ENCODE peak calls at places on chromosome 12, in seven cellular contexts. Y is thoracic aorta; E is aorta; J is cardiac fibroblast; F is activated T-helper 9 cell treated with anti-CD3 and anti-CD28 coated beads, Interleukin-2, amount 50 U/mL, for 16 hours; W is mucosa of gallbladder; S is cardiac muscle cell. B is an unnamed sample.

GRCh38 chr12:28941248-28941647 is 207.8 kb upstream of the FAR2 start:
- DNase-seq in Y (no peak), E (no peak), J (peak), F (no peak), W (no peak), S (no peak), B (no peak)

GRCh38 chr12:107318804-107319535 is 225.6 kb upstream of the CRY1 start:
- DNase-seq in Y (no peak), E (no peak), J (peak), F (no peak), W (no peak), S (peak), B (no peak)

GRCh38 chr12:49983892-49984291 is 11.1 kb downstream of the AQP6 start:
- DNase-seq in Y (no peak), E (peak), J (peak), F (no peak), W (no peak), S (peak), B (no peak)

GRCh38 chr12:68119250-68119649 is 40.3 kb downstream of the IFNG start:
- DNase-seq in Y (no peak), E (no peak), J (no peak), F (no peak), W (no peak), S (no peak), B (no peak)

GRCh38 chr12:802242-802995 is 50.0 kb downstream of the WNK1 start:
- DNase-seq in Y (no peak), E (no peak), J (peak), F (no peak), W (no peak), S (peak), B (no peak)

GRCh38 chr12:32025906-32026305 is 66.7 kb downstream of the RESF1 start:
- DNase-seq in Y (no peak), E (no peak), J (no peak), F (peak), W (no peak), S (no peak), B (no peak)

GRCh38 chr12:3725267-3726115 is 27.4 kb downstream of the CRACR2A start:
- DNase-seq in Y (no peak), E (no peak), J (peak), F (no peak), W (no peak), S (peak), B (no peak)

GRCh38 chr12:132284618-132285310 is 44.6 kb downstream of the GALNT9 start:
- DNase-seq in Y (no peak), E (no peak), J (peak), F (no peak), W (no peak), S (no peak), B (peak)

GRCh38 chr12:57477710-57478681 is 1.7 kb downstream of the ARHGAP9 start:
- DNase-seq in Y (no peak), E (peak), J (peak), F (no peak), W (no peak), S (peak), B (no peak)

GRCh38 chr12:103632554-103633216 is 45.6 kb downstream of the STAB2 start:
- DNase-seq in Y (no peak), E (no peak), J (peak), F (no peak), W (peak), S (peak), B (peak)

GRCh38 chr12:10753066-10753465 is 29.9 kb upstream of the YBX3 start:
- DNase-seq in Y (no peak), E (no peak), J (peak), F (no peak), W (no peak), S (peak), B (no peak)

GRCh38 chr12:50397122-50397650 is 777 bp upstream of the FAM186A start:
- DNase-seq in Y (no peak), E (no peak), J (peak), F (no peak), W (no peak), S (peak), B (no peak)

GRCh38 chr12:122999196-122999946 is 18.9 kb downstream of the ARL6IP4 start:
- DNase-seq in Y (no peak), E (no peak), J (no peak), F (no peak), W (no peak), S (no peak), B (no peak)

GRCh38 chr12:120468846-120469449 is 600 bp downstream of the SRSF9 start:
- DNase-seq in Y (no peak), E (peak), J (peak), F (peak), W (peak), S (no peak), B (peak)

GRCh38 chr12:54935235-54935951 is 49.2 kb downstream of the TESPA1 start:
- DNase-seq in Y (no peak), E (no peak), J (peak), F (no peak), W (no peak), S (peak), B (no peak)

GRCh38 chr12:132617822-132618682 is 524 bp upstream of the P2RX2 start:
- DNase-seq in Y (no peak), E (no peak), J (no peak), F (no peak), W (no peak), S (no peak), B (no peak)

GRCh38 chr12:78703820-78704525 is 160.6 kb upstream of the SYT1 start:
- DNase-seq in Y (no peak), E (no peak), J (peak), F (no peak), W (no peak), S (peak), B (no peak)

GRCh38 chr12:55706840-55707671 is 648 bp downstream of the ITGA7 start:
- DNase-seq in Y (no peak), E (peak), J (no peak), F (no peak), W (no peak), S (no peak), B (peak)

GRCh38 chr12:119036878-119037493 is 55.6 kb downstream of the SRRM4 start:
- DNase-seq in Y (no peak), E (no peak), J (peak), F (no peak), W (peak), S (peak), B (no peak)

GRCh38 chr12:32390572-32391219 is 8.7 kb upstream of the FGD4 start:
- DNase-seq in Y (no peak), E (peak), J (peak), F (no peak), W (peak), S (peak), B (no peak)

GRCh38 chr12:810635-811415 is 58.4 kb downstream of the WNK1 start:
- DNase-seq in Y (no peak), E (no peak), J (peak), F (peak), W (no peak), S (no peak), B (no peak)

GRCh38 chr12:55718020-55718419 is 2.2 kb upstream of the RDH5 start:
- DNase-seq in Y (no peak), E (peak), J (peak), F (no peak), W (no peak), S (peak), B (no peak)

GRCh38 chr12:109804820-109805761 is 28.1 kb downstream of the TRPV4 start:
- DNase-seq in Y (peak), E (peak), J (peak), F (peak), W (peak), S (peak), B (peak)

GRCh38 chr12:78062781-78063180 is 232.1 kb downstream of the NAV3 start:
- DNase-seq in Y (no peak), E (no peak), J (peak), F (no peak), W (peak), S (peak), B (peak)

GRCh38 chr12:49098035-49098451 is 3.4 kb upstream of the DHH start:
- DNase-seq in Y (no peak), E (peak), J (peak), F (peak), W (peak), S (peak), B (no peak)

GRCh38 chr12:94570161-94570560 is 80.2 kb downstream of the TMCC3 start:
- DNase-seq in Y (no peak), E (no peak), J (peak), F (no peak), W (no peak), S (peak), B (no peak)

GRCh38 chr12:26226119-26226518 is 30.7 kb downstream of the SSPN start:
- DNase-seq in Y (no peak), E (no peak), J (no peak), F (no peak), W (no peak), S (no peak), B (no peak)